ENCODE peak calls at places on chromosomes 3 and 15, in four cellular contexts. I, E, B and D are unnamed samples.

GRCh38 chr15:29014493-29014892 is 128.7 kb downstream of the APBA2 start:
- DNase-seq in I (no peak), E (no peak), B (no peak), D (no peak)

GRCh38 chr3:116423365-116423764 is 21.9 kb downstream of the LSAMP start:
- DNase-seq in I (no peak), E (no peak), B (peak), D (no peak)

GRCh38 chr3:197692641-197693040 is 44.1 kb downstream of the RUBCN start:
- DNase-seq in I (peak), E (no peak), B (no peak), D (no peak)

GRCh38 chr15:73153447-73153846 is 101.2 kb downstream of the NEO1 start:
- DNase-seq in I (no peak), E (no peak), B (no peak), D (no peak)

GRCh38 chr15:46502668-46503067 is 867.8 kb downstream of the SQOR start:
- DNase-seq in I (no peak), E (no peak), B (no peak), D (no peak)

GRCh38 chr3:46935168-46935858 is 41.2 kb downstream of the CCDC12 start:
- DNase-seq in I (peak), E (peak), B (no peak), D (no peak)

GRCh38 chr3:17891139-17891850 is 148.9 kb upstream of the TBC1D5 start:
- DNase-seq in I (no peak), E (peak), B (no peak), D (no peak)

GRCh38 chr3:57778499-57778898 is 22.4 kb downstream of the SLMAP start:
- DNase-seq in I (peak), E (no peak), B (no peak), D (no peak)

GRCh38 chr15:85597155-85597815 is 197.4 kb downstream of the KLHL25 start:
- DNase-seq in I (no peak), E (no peak), B (no peak), D (no peak)

GRCh38 chr3:140629351-140630137 is 48.3 kb upstream of the TRIM42 start:
- DNase-seq in I (peak), E (peak), B (no peak), D (no peak)

GRCh38 chr15:42727740-42728355 is 9.1 kb downstream of the CDAN1 start:
- DNase-seq in I (no peak), E (no peak), B (no peak), D (no peak)

GRCh38 chr15:71545223-71545760 is 265.1 kb upstream of the NR2E3 start:
- DNase-seq in I (no peak), E (no peak), B (no peak), D (no peak)

GRCh38 chr3:30597131-30597768 is 9.2 kb upstream of the TGFBR2 start:
- DNase-seq in I (peak), E (peak), B (no peak), D (no peak)

GRCh38 chr3:63918321-63918720 is 6.1 kb upstream of the SCAANT1 start:
- DNase-seq in I (peak), E (peak), B (no peak), D (no peak)

GRCh38 chr3:142947799-142948575 is 15.5 kb downstream of the PAQR9 start:
- DNase-seq in I (no peak), E (no peak), B (no peak), D (no peak)

GRCh38 chr3:67655364-67656121 is 1.1 kb upstream of the SUCLG2 start:
- DNase-seq in I (no peak), E (no peak), B (no peak), D (peak)

GRCh38 chr3:39220551-39221530 is 28.4 kb upstream of the XIRP1 start:
- DNase-seq in I (no peak), E (no peak), B (no peak), D (no peak)

GRCh38 chr3:152183473-152183872 is 85.3 kb upstream of the MBNL1 start:
- DNase-seq in I (peak), E (no peak), B (peak), D (no peak)

GRCh38 chr15:63510548-63510940 is 6.2 kb downstream of the USP3 start:
- DNase-seq in I (no peak), E (no peak), B (no peak), D (no peak)

DNA sequence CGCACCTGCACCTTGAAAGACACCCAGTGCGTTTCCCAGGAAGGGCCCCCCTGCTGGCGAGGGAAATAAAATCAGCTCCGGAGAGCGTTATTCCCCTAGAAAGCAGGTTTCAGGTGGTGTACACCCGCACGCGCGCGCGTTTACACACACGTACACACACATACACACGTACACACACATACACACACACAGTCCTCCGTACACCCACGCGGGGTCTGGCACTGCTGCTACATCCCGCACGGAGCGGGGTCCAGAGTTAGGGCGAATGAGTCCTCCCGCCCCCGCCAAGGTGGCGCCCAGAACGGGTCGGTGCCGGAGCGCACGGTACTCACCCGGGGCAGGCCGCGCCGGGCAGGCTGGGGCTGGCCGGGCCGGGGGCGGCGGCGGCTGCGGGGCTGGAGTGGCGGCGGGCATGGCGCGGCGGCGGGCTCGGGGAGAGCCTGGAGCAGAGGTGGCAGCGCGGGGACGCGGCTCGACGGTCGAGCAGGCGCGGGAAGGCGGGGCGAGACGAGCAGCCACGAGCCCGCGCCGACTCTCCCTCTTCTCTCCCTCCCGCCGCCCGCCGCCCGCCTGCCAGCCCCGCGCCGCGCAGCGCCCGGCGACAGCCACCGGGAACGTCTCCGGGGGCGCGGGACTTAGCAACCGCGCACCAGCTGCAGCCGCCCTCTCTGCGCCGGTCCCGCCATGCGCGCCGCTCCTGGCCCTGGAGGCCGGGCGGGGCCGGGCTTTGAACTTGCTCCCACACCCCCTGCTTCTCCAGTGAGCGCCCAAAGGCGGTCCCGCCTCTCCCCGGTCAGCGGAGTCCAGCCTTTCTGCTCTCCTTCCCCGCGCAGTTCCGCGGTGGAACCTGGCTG is at the start of gene DCLK3:
- DNase-seq in I (peak), E (no peak), B (peak), D (no peak)
- TF ChIP-seq CTCF in I (no peak), E (no peak), B (peak), D (no peak)

GRCh38 chr15:52254331-52254730 is 41.3 kb downstream of the MYO5C start:
- DNase-seq in I (no peak), E (no peak), B (no peak), D (no peak)
- TF ChIP-seq CTCF in I (no peak), E (no peak), B (no peak), D (no peak)

GRCh38 chr3:13194285-13195209 is 121.3 kb upstream of the IQSEC1 start:
- DNase-seq in I (no peak), E (no peak), B (no peak), D (no peak)

GRCh38 chr3:13191016-13191415 is 117.8 kb upstream of the IQSEC1 start:
- DNase-seq in I (no peak), E (no peak), B (no peak), D (no peak)

GRCh38 chr3:13190376-13190762 is 117.1 kb upstream of the IQSEC1 start:
- DNase-seq in I (no peak), E (no peak), B (no peak), D (no peak)

GRCh38 chr3:13193320-13194284 is 120.4 kb upstream of the IQSEC1 start:
- DNase-seq in I (no peak), E (no peak), B (no peak), D (no peak)

DNA sequence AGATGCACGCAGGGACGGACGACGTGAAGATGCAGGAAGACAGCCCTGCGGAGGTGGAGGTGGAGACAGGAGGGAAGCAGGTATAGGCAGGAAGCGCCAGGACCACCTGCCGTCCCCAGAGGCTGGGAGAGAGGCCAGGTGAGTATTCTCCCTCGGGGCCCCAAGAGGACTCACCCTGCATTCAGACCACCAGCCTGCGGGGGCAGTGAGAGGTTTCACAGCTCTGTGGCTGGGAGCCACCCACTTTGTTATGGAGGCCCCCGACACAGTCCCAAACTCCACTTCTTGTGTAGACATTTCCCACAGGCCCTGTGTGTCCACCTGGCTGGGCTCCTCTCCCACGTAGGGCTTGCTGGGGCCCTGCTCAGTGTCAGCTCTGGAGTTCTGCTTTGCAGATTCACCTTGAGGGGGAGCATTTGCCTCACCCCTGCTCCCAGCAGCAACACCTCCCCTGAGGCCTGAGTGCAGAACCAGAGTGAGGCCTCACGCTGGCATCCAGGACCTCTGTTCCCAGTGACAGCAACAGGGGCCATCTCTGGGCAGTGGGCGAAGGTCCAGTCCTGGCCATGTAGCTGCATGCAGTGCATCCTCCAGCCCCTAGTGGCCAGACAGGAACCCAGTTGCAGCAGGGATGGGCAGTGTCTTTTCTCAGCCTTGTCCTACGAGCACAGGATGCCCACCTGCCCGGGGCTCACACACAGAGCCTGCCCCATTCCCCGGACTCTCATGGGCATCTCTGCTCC is 119.4 kb upstream of the IQSEC1 start:
- DNase-seq in I (peak), E (no peak), B (peak), D (no peak)
- TF ChIP-seq CTCF in I (peak), E (peak), B (peak), D (no peak)

GRCh38 chr3:49674491-49674983 is 386 bp downstream of the APEH start:
- DNase-seq in I (peak), E (no peak), B (no peak), D (peak)
- TF ChIP-seq CTCF in I (no peak), E (peak), B (no peak), D (no peak)

GRCh38 chr3:43009547-43009946 is 30.4 kb downstream of the GASK1A start:
- DNase-seq in I (no peak), E (no peak), B (no peak), D (no peak)
- TF ChIP-seq CTCF in I (peak), E (no peak), B (no peak), D (no peak)

DNA sequence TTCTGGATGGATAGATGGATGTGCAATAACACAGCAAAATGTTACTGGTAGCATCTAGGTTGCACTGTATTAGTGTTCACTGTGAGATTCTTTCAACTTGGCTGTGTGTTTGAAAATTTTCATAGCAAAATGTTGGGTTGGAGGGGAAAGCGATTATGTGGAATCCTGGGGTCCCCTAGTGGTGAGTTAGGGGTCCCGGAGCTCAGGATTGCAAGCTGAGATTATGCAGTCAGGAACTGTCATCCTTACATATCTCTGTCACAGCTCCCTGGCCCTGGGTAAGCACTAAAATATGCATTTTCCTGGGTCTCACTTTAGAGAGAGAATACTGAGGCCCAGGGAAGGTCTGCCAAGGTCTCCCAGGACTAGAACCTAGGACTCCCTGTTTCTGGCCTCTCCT is 77.2 kb downstream of the CEMIP start:
- DNase-seq in I (no peak), E (no peak), B (no peak), D (no peak)
- TF ChIP-seq CTCF in I (peak), E (peak), B (peak), D (no peak)

GRCh38 chr15:87082576-87082975 is 1002.9 kb downstream of the AGBL1 start:
- DNase-seq in I (no peak), E (no peak), B (no peak), D (no peak)
- TF ChIP-seq CTCF in I (no peak), E (no peak), B (no peak), D (no peak)

DNA sequence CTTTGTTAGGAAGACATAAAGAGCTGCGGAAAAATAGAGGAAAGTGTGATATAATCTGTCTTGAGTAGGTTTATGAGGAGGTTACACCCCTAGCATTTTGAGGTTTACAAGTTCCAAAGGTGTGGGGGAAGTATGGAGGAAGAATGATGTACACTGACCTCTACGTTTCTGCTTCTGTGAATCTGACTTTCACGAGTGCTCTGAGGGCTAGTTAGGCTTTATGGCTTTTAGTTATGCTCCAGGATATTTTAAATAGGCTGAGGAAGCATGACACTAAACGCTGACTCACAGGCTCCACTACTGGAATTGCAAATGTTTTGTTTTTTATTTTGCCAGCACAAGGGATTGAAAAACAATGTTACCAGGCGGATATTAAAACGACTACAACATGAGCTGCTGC is 46.4 kb upstream of the UTS2B start:
- DNase-seq in I (peak), E (peak), B (no peak), D (no peak)
- TF ChIP-seq CTCF in I (no peak), E (no peak), B (no peak), D (no peak)